ENCODE peak calls at places on chromosomes 11 and 22, in nine cellular contexts. S is thoracic aorta, W is colonic mucosa, L is EH, N is fibroblast of pulmonary artery, O is ecto neural progenitor cell, E is Calu3, U is HFFc6, J is right lobe of liver. B is an unnamed sample.

GRCh38 chr11:2913029-2913431 is 16.2 kb downstream of the PHLDA2 start:
- DNase-seq in W (no peak), J (no peak), S (no peak), U (peak; percentile 33), L (peak; percentile 76), N (no peak), O (no peak), E (peak; percentile 44), B (no peak)

GRCh38 chr11:50423208-50423607 is 390.5 kb downstream of the OR4C45 start:
- DNase-seq in E (no peak), U (no peak), L (no peak), S (no peak), O (no peak), W (no peak), J (no peak), N (no peak), B (no peak)

GRCh38 chr11:102592634-102593581 is 32.2 kb downstream of the MMP20 start:
- DNase-seq in J (no peak), S (no peak), N (peak; percentile 36), W (no peak), E (no peak), U (no peak), O (no peak), L (peak; percentile 46), B (no peak)

GRCh38 chr22:25572708-25573161 is 8.3 kb downstream of the GRK3 start:
- DNase-seq in L (no peak), E (no peak), S (no peak), J (no peak), N (no peak), U (no peak), W (no peak), O (no peak), B (no peak)

GRCh38 chr11:69918938-69919650 is 99.9 kb upstream of the FGF3 start:
- DNase-seq in U (peak; percentile 25), J (peak; percentile 75), L (peak; percentile 62), O (peak; percentile 91), S (peak; percentile 29), N (peak; percentile 64), E (peak; percentile 92), W (peak; percentile 73), B (no peak)

GRCh38 chr11:122309262-122309925 is 193.4 kb upstream of the BLID start:
- DNase-seq in J (no peak), S (no peak), L (no peak), U (no peak), O (no peak), N (peak; percentile 13), W (no peak), E (no peak), B (no peak)

GRCh38 chr11:68749501-68750196 is 1.7 kb downstream of the TESMIN start:
- DNase-seq in W (no peak), L (no peak), U (no peak), O (no peak), E (no peak), J (no peak), N (peak; percentile 20), S (no peak), B (no peak)

GRCh38 chr11:69944146-69944795 is 125.1 kb upstream of the FGF3 start:
- DNase-seq in S (no peak), O (no peak), N (no peak), J (no peak), L (no peak), U (no peak), W (no peak), E (no peak), B (no peak)

GRCh38 chr11:10272132-10272531 is 21.9 kb downstream of the SBF2 start:
- DNase-seq in N (no peak), J (no peak), L (no peak), S (no peak), O (no peak), E (no peak), U (no peak), W (no peak), B (no peak)

GRCh38 chr11:134355656-134356055 is 23.9 kb downstream of the GLB1L2 start:
- DNase-seq in U (no peak), J (no peak), S (no peak), E (no peak), O (no peak), L (no peak), W (no peak), N (no peak), B (peak; percentile 54)

GRCh38 chr11:19200410-19201201 is 1.2 kb downstream of the CSRP3 start:
- DNase-seq in J (no peak), E (peak; percentile 32), N (peak; percentile 75), O (no peak), S (no peak), L (peak; percentile 56), U (peak; percentile 63), W (peak; percentile 37), B (no peak)

GRCh38 chr22:40611606-40612005 is 24.9 kb downstream of the MRTFA start:
- DNase-seq in E (no peak), L (no peak), N (no peak), J (no peak), S (no peak), U (no peak), O (no peak), W (no peak), B (no peak)

GRCh38 chr11:94150056-94150455 is 21.4 kb downstream of the PANX1 start:
- DNase-seq in J (no peak), E (no peak), O (no peak), U (no peak), L (no peak), N (no peak), W (no peak), S (no peak), B (no peak)

B was measured in LNCaP clone FGC.